ENCODE peak calls at places on chromosomes 1 and 21, in eight cellular contexts. P is endothelial cell, D is thoracic aorta, E is brain microvascular endothelial cell, A is cardiac muscle cell, O is GM12864, V is HFF-Myc, B is pancreas. Q is an unnamed sample.

GRCh38 chr1:34994878-34995277 is 9.7 kb upstream of the TMEM35B start:
- DNase-seq in P (no peak), D (no peak), E (no peak), A (no peak), O (no peak), V (no peak), B (no peak), Q (no peak)

GRCh38 chr1:12595839-12596821 is 21.9 kb downstream of the DHRS3 start:
- DNase-seq in P (peak), D (peak), E (peak), A (peak), O (no peak), V (peak), B (peak), Q (peak)

GRCh38 chr1:118934706-118935105 is 53.4 kb downstream of the TBX15 start:
- DNase-seq in P (no peak), D (no peak), E (no peak), A (no peak), O (no peak), V (no peak), B (no peak), Q (no peak)

GRCh38 chr1:169339773-169340172 is 27.8 kb downstream of the NME7 start:
- DNase-seq in P (no peak), D (no peak), E (no peak), A (no peak), O (no peak), V (no peak), B (no peak), Q (no peak)

GRCh38 chr1:43622471-43622870 is 27.5 kb upstream of the KDM4A start:
- DNase-seq in P (no peak), D (no peak), E (peak), A (peak), O (no peak), V (no peak), B (no peak), Q (no peak)

GRCh38 chr1:40653851-40654537 is 11.5 kb downstream of the RIMS3 start:
- DNase-seq in P (peak), D (no peak), E (no peak), A (peak), O (no peak), V (no peak), B (no peak), Q (peak)

GRCh38 chr1:147598631-147599361 is 57.5 kb downstream of the BCL9 start:
- DNase-seq in P (peak), D (no peak), E (peak), A (peak), O (no peak), V (no peak), B (peak), Q (no peak)

GRCh38 chr1:27382950-27383627 is at the start of gene CD164L2:
- DNase-seq in P (peak), D (no peak), E (no peak), A (no peak), O (no peak), V (no peak), B (peak), Q (peak)

GRCh38 chr1:225454067-225454618 is 26.3 kb upstream of the LBR start:
- DNase-seq in P (no peak), D (no peak), E (no peak), A (no peak), O (no peak), V (no peak), B (no peak), Q (peak)

GRCh38 chr1:6092211-6092610 is 46.5 kb downstream of the KCNAB2 start:
- DNase-seq in P (no peak), D (no peak), E (no peak), A (no peak), O (no peak), V (no peak), B (peak), Q (no peak)

GRCh38 chr1:94463765-94464330 is 45.7 kb downstream of the ABCD3 start:
- DNase-seq in P (no peak), D (no peak), E (peak), A (peak), O (peak), V (peak), B (no peak), Q (peak)

GRCh38 chr1:116763116-116763786 is 9.0 kb downstream of the CD2 start:
- DNase-seq in P (no peak), D (no peak), E (peak), A (peak), O (no peak), V (no peak), B (no peak), Q (no peak)

GRCh38 chr1:239719642-239720258 is 333.4 kb downstream of the CHRM3 start:
- DNase-seq in P (peak), D (no peak), E (no peak), A (no peak), O (no peak), V (no peak), B (no peak), Q (no peak)

GRCh38 chr1:91597215-91597614 is 96.6 kb downstream of the CDC7 start:
- DNase-seq in P (no peak), D (no peak), E (no peak), A (no peak), O (no peak), V (no peak), B (no peak), Q (no peak)

GRCh38 chr1:55981015-55981635 is 598.2 kb downstream of the PLPP3 start:
- DNase-seq in P (no peak), D (no peak), E (no peak), A (peak), O (no peak), V (no peak), B (no peak), Q (no peak)

GRCh38 chr1:37255111-37255795 is 219.1 kb upstream of the ZC3H12A start:
- DNase-seq in P (peak), D (no peak), E (peak), A (peak), O (no peak), V (no peak), B (peak), Q (peak)

DNA sequence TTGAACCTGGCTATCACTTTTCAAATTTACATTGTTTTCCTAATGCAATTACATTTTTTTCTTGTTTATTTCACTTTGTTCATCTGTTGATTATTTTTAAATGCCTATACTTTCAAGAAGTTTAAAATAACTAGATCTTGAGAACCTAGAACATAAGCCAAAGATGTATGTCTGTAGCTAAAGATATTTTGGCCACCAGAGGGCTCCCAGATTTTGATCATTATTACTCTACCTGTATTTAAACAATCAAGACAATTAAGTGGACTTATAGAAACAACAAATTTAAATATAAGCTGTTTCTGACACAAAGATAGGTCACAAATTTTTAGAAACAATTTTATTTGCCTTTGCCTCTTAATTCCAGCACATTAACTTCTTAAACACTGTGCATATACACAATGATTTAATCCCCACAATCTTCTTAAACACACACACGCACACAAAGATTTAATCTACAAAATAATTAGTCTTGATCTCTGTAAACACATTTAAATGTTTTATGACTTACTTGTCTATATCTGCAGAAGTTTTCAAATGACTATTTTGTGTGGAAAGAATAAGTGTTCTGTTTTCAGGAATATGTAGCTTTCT is 380.0 kb downstream of the DSCAM start:
- DNase-seq in P (no peak), D (no peak), E (no peak), A (no peak), O (no peak), V (no peak), B (no peak), Q (no peak)
- TF ChIP-seq CTCF in P (peak), D (peak), E (peak), A (no peak), O (no peak), V (peak), B (peak), Q (peak)

DNA sequence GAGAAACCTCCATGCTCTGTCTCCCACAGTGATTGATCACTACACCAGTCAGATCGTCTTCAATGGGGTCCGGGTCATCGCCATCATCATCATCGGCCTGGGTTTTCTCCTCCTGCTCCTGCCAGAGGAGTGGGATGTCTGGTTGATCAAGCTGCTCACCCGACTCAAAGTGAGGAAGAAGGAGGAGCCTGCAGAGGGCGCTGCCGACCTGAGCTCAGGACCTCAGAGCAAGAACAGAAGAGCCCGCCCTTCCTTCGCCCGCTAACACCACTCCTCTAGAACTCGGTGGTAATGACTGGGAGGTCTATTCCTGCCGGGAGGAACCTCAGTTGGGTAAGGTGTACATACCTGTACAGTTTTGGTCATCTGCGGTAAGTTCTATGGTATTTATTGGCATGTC is 50.3 kb upstream of the COA6 start:
- DNase-seq in P (peak), D (no peak), E (no peak), A (peak), O (no peak), V (no peak), B (no peak), Q (peak)
- TF ChIP-seq CTCF in P (peak), D (no peak), E (peak), A (peak), O (peak), V (peak), B (no peak), Q (peak)

GRCh38 chr21:45098867-45099266 is 24.5 kb downstream of the ADARB1 start:
- DNase-seq in P (no peak), D (no peak), E (no peak), A (peak), O (no peak), V (no peak), B (no peak), Q (no peak)
- TF ChIP-seq CTCF in P (no peak), D (no peak), E (peak), A (peak), O (peak), V (peak), B (no peak), Q (peak)

DNA sequence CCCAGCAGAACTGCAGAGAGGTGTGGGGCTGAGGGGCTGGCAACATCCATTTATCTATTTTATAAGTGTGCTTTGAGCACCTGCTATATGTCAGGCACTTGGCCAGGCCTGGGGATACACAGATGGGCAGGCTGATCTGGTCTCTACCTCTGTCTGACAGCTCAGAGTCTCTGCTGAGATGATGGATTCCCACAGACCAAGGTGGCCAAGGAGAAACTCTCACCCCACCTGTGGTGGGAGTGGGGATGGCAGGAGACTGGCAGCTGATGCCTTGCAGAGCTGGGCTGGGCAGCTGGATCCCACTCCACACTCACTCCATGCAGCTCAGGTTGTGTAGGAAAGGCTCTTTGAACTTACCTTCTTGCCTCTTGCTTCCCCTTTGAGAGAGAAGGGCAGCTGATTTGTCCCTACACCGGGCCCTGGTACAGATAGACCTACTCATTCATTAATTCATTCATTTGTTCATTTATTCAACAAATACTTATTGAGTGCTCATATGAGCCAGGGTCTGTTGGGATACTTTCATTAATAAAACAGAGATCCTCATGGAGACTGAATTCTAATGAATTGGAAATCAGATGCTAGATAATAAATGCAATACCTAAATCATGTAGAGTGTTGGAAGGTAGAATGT is 9.0 kb downstream of the ADORA1 start:
- DNase-seq in P (no peak), D (no peak), E (no peak), A (no peak), O (no peak), V (no peak), B (no peak), Q (no peak)
- TF ChIP-seq CTCF in P (peak), D (no peak), E (peak), A (no peak), O (peak), V (no peak), B (no peak), Q (no peak)

DNA sequence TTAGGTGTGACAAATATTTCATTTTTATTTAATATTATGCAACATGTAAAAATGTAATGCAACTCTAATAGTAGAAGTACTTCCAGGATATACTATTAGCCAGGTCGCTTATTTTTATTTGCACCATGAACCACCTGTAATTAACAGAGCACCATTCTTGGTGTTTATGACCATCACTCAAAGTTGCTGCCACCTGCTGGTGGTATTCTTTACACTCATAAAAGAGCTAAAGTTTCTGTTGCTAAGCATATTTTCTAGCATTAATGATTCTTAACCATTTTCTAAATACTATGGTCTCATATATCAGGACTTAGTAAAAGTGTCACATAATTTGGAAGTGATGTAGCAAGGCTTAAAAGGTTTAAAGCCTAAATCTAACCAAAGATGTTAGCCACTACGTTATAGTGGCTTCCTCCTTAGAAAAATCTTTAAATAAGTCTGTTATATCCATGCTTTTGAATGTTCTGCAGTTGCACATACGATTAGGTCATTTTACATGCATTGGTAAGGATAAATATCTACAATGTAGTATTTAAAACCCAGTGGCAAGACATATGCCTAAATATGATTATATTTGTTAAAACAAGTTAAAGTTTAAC is 244.5 kb downstream of the NEGR1 start:
- DNase-seq in P (peak), D (no peak), E (peak), A (peak), O (no peak), V (peak), B (no peak), Q (peak)
- TF ChIP-seq CTCF in P (peak), D (peak), E (peak), A (peak), O (peak), V (peak), B (peak), Q (peak)

GRCh38 chr21:14691924-14692323 is 145.8 kb upstream of the SAMSN1 start:
- DNase-seq in P (no peak), D (no peak), E (no peak), A (no peak), O (no peak), V (no peak), B (no peak), Q (no peak)
- TF ChIP-seq CTCF in P (no peak), D (no peak), E (no peak), A (no peak), O (no peak), V (no peak), B (no peak), Q (no peak)

Q was measured in Caco-2.